ENCODE peak calls at places on chromosomes 11 and 22, in six cellular contexts. C, Y, B, T, A and R are unnamed samples. For H3K9me3, the result is how much of the 10 kb centered on the place peaks cover.

GRCh38 chr11:1870721-1871466 is 18.0 kb downstream of the LSP1 start:
- DNase-seq in A (no peak), Y (peak), C (no peak), B (no peak), T (peak), R (peak)

GRCh38 chr11:134751825-134752224 is 339.8 kb upstream of the B3GAT1 start:
- DNase-seq in B (no peak), C (no peak), T (no peak), Y (no peak), A (no peak), R (no peak)

GRCh38 chr11:7668911-7669310 is 4.4 kb downstream of the CYB5R2 start:
- DNase-seq in A (no peak), T (no peak), Y (no peak), B (no peak), C (no peak), R (no peak)

GRCh38 chr11:122285444-122285843 is 169.4 kb upstream of the BLID start:
- DNase-seq in B (no peak), C (no peak), A (no peak), Y (no peak), T (no peak), R (no peak)

GRCh38 chr22:47199261-47199948 is 437.0 kb downstream of the TBC1D22A start:
- DNase-seq in Y (peak), A (no peak), T (no peak), B (peak), C (no peak), R (no peak)

GRCh38 chr11:85665756-85666155 is 827 bp upstream of the CREBZF start:
- DNase-seq in A (no peak), B (no peak), C (no peak), Y (no peak), T (no peak), R (no peak)

GRCh38 chr11:134071766-134072403 is 3.0 kb downstream of the JAM3 start:
- DNase-seq in Y (no peak), C (no peak), T (no peak), B (no peak), A (no peak), R (no peak)

GRCh38 chr11:27213232-27213660 is 149.8 kb downstream of the CCDC34 start:
- DNase-seq in A (no peak), B (no peak), T (no peak), Y (no peak), C (no peak), R (no peak)

GRCh38 chr22:17870408-17870807 is 96.1 kb upstream of the BID start:
- DNase-seq in B (no peak), A (no peak), T (no peak), C (peak), Y (no peak), R (no peak)

GRCh38 chr11:100484948-100485347 is 202.1 kb upstream of the ARHGAP42 start:
- DNase-seq in C (no peak), T (no peak), B (no peak), Y (no peak), A (no peak), R (no peak)

GRCh38 chr22:37896181-37896592 is 9.9 kb upstream of the MICALL1 start:
- DNase-seq in T (no peak), B (peak), A (peak), C (peak), Y (no peak), R (peak)

GRCh38 chr22:29268511-29269229 is 602 bp downstream of the EWSR1 start:
- DNase-seq in B (peak), C (peak), Y (peak), A (peak), T (peak), R (peak)

GRCh38 chr22:29266564-29267461 is 968 bp downstream of the RHBDD3 start:
- DNase-seq in A (no peak), B (no peak), Y (no peak), T (peak), C (no peak), R (no peak)

GRCh38 chr22:29267462-29267857 is 321 bp downstream of the RHBDD3 start:
- DNase-seq in B (no peak), C (no peak), T (no peak), Y (no peak), A (no peak), R (no peak)

GRCh38 chr22:29269230-29269604 is 1.1 kb downstream of the EWSR1 start:
- DNase-seq in T (no peak), A (no peak), B (no peak), Y (no peak), C (no peak), R (no peak)

DNA sequence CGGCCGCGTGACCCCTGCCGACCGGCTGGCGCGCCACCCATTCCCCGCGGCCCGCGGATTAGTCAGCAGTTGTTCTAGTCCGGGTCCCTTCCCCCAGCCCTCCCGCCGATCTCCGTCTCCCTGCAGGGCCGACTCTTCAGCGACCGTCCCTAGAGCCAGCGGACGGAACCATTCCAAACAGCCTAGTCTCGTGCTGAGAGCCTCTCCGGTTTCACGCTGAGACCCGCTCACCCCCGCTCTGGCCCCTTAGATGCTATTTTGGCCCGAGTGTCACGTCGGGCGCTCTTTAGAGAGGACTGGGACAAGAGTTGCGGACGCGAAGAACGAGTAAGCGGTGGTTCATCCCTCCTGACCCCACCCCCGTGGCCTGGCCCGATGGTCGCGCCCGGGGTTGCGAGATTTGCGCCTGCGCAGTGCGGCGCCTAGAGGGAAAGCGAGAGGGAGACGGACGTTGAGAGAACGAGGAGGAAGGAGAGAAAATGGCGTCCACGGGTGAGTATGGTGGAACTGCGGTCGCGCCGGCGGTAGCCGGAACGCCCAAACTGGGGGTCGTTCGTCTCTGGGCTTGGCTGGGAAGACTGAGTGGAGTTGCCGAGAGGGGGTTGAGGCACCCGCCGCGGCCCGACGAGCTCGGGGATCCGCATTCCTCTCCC is at the start of the genes EWSR1 and RHBDD3:
- DNase-seq in C (peak), A (peak), Y (peak), T (peak), B (peak), R (peak)
- TF ChIP-seq EP300 in C (no peak), A (no peak), Y (no peak), T (peak), B (no peak), R (no peak)

DNA sequence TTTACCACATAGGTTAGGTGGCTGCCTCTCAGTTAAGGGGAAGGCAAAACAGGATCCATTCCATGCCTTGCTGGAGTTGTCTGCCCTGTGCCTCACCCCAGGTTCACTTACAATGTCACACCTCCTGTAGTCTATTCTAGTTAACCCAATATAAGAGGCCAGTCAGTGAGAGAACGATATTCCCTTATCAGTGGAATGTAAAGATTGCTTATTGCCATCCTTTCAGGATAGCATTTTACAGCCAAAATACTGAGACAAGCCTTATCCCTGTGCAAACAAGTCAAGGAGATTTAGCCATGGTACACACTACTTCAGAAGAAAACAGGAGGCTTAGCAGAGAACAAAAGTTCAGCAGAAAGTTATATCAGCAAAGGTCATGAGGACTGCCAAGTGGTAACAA is 5.5 kb downstream of the CYP2R1 start:
- DNase-seq in T (no peak), A (peak), Y (no peak), C (no peak), B (no peak), R (no peak)
- TF ChIP-seq POLR2AphosphoS5 in T (no peak), A (no peak), Y (no peak), C (no peak), B (peak), R (no peak)

DNA sequence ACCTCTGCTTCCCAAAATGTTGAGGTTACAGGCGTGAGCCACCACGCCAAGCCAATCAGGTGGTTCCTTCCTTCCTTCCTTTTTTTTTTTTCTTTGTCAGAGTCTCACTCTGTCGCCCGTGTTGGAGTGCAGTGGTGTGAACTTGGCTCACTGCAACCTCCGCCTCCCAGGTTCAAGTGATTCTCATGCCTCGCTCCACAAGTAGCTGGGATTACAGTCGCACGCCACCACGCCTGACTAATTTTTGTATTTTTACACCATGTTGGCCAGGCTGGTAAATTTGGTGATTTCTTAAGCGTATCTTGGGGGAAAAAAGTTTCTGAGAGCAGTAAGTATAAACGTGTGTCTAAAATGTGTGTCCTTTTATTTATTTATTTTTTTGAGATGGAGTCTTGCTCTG is 18.2 kb upstream of the SPINDOC start:
- DNase-seq in T (no peak), B (no peak), A (no peak), Y (no peak), C (no peak), R (no peak)
- H3K9me3 ChIP-seq in T (under half), B (under half), A (under half), Y (under half), C (under half), R (under half)

DNA sequence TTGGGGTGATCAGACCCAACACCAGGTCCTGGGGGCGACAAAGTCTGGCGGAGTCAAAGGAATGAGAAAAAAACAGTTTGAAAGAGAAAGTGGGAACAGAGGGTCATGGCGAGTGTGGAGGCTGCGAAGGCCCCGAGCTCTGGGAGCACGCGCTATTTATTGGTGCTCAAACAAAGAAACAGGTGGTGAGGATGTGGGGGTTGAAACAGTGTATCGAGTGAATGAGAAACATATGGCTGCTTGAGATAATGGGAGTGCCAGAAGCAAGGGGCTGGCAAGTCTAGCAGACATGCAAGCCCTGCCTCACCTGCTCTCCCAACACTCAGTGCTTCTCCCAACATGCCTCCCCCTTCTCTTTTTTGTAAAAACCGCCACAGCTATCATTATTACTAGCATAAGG is 7.8 kb upstream of the DUSP18 start:
- DNase-seq in Y (no peak), B (no peak), T (peak), C (no peak), A (no peak), R (no peak)
- TF ChIP-seq EP300 in Y (no peak), B (no peak), T (no peak), C (no peak), A (no peak), R (no peak)

DNA sequence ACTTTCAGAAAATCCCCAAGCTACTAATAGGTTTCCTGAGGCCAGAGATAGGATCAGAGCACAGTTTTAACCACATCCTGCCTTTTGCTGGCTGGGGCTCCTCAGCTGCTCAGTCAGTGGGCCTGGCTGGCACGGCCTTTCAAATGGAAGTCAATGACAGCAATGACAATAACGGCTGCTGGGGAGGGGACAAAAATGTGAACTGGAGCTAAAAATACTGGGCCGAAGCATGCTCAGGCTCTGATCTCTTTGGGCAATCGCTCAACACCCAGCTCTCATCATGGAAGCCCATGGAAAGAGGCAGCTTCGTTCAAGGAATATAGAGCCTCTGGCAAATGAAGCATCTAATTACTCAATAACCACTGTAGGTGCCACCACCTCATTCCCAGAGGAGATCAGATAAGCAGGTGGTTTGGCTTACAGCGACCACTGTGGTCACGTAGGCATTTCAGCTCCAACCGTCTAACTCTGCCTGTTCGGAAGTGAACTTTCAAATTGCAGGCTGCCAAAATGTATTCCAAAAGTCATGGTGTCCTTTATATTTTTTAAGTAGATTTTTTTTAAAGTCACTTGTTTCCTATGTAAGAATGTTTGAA is 14.3 kb downstream of the WT1 start:
- DNase-seq in B (no peak), C (no peak), Y (no peak), A (no peak), T (peak), R (no peak)
- TF ChIP-seq POLR2AphosphoS5 in B (no peak), C (no peak), Y (no peak), A (no peak), T (peak), R (no peak)

GRCh38 chr11:35065566-35065965 is 73.4 kb upstream of the CD44 start:
- DNase-seq in T (no peak), B (no peak), A (no peak), C (no peak), Y (no peak), R (no peak)

GRCh38 chr11:35066029-35066428 is 72.9 kb upstream of the CD44 start:
- DNase-seq in A (no peak), T (no peak), B (no peak), C (no peak), Y (no peak), R (peak)

GRCh38 chr11:35061516-35062440 is 77.2 kb upstream of the CD44 start:
- DNase-seq in B (no peak), C (no peak), A (no peak), Y (no peak), T (no peak), R (no peak)

GRCh38 chr11:35063453-35063852 is 75.5 kb upstream of the CD44 start:
- DNase-seq in C (no peak), B (no peak), A (no peak), Y (no peak), T (peak), R (no peak)

DNA sequence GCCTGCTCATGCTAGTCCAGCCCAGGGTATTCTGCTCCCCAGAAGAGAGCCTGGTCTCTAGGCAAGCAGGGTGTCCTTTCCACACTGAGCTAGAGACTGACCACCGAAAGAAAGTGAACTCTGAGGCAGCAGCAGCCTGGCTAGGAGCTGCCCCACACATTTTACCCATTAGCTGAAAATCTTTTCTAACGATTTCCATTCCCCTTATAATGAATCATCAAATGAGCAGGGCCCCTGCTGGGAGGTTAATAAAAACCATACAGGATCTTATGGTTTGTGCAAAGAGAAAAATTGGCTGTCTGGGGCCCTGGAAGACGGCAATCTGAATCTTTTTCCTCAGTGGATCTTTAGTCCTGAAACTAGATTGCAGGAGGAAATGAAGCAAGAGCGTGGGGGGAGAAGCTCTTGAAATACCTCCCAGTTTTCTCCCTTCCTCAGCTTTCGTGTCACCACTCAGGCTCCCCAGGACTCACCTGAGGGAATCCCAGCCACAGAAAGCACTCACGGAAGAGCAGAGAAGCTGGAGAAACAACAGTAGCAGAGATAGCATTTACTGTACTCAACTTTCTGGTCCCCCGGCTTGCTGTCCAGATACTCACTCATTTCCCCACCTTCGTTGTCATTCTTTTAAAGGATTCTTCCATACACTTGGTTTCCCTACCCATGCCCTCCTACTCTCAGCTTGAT is 74.7 kb upstream of the CD44 start:
- DNase-seq in T (no peak), B (no peak), A (no peak), C (no peak), Y (no peak), R (no peak)
- H3K9me3 ChIP-seq in T (under half), B (under half), A (under half), C (under half), Y (under half), R (under half)

GRCh38 chr22:40346178-40347064 is at the start of gene ADSL:
- DNase-seq in B (peak), A (peak), C (peak), T (peak), Y (peak), R (peak)
- TF ChIP-seq EP300 in B (no peak), A (peak), C (peak), T (no peak), Y (no peak), R (no peak)